ENCODE peak calls at places on chromosomes 16 and 17, in four cellular contexts. V is right atrium auricular region, Y is colonic mucosa, S is Caco-2. Q is an unnamed sample.

GRCh38 chr17:35766903-35767510 is 6.3 kb downstream of the C17orf50 start:
- DNase-seq in Y (no peak), S (no peak), V (no peak), Q (no peak)

GRCh38 chr17:72850410-72850809 is 242.1 kb downstream of the SLC39A11 start:
- DNase-seq in V (no peak), S (no peak), Y (no peak), Q (no peak)

GRCh38 chr16:67111951-67112444 is 2.3 kb downstream of the PHAF1 start:
- DNase-seq in V (no peak), Y (no peak), S (no peak), Q (no peak)

GRCh38 chr16:85019659-85020245 is 7.8 kb upstream of the KIAA0513 start:
- DNase-seq in Y (peak), V (no peak), S (no peak), Q (no peak)

GRCh38 chr17:29789186-29790170 is 140.6 kb downstream of the SSH2 start:
- DNase-seq in Y (no peak), V (peak), S (no peak), Q (no peak)

GRCh38 chr17:12794919-12795517 is 5.7 kb downstream of the ARHGAP44 start:
- DNase-seq in V (no peak), Y (no peak), S (no peak), Q (no peak)

GRCh38 chr16:53207810-53208752 is 153.3 kb downstream of the CHD9 start:
- DNase-seq in S (peak), V (no peak), Y (peak), Q (peak)

GRCh38 chr17:21193031-21193430 is 20.9 kb downstream of the TMEM11 start:
- DNase-seq in Y (no peak), S (no peak), V (no peak), Q (no peak)

GRCh38 chr17:7035591-7036368 is at the start of gene SLC16A13:
- DNase-seq in Y (peak), S (peak), V (peak), Q (peak)

GRCh38 chr17:19024101-19025078 is 19.8 kb upstream of the FAM83G start:
- DNase-seq in Y (no peak), S (no peak), V (no peak), Q (no peak)

GRCh38 chr17:48351916-48352332 is 78.1 kb downstream of the SKAP1 start:
- DNase-seq in V (no peak), S (no peak), Y (no peak), Q (no peak)

GRCh38 chr16:74951676-74952075 is 33.2 kb downstream of the WDR59 start:
- DNase-seq in V (no peak), S (no peak), Y (no peak), Q (no peak)

GRCh38 chr16:14015017-14015416 is 56.1 kb upstream of the MRTFB start:
- DNase-seq in Y (no peak), V (no peak), S (no peak), Q (no peak)

GRCh38 chr16:27929818-27930217 is 133.7 kb downstream of the GSG1L start:
- DNase-seq in S (no peak), V (no peak), Y (no peak), Q (no peak)

GRCh38 chr16:70433456-70434103 is 5.3 kb downstream of the ST3GAL2 start:
- DNase-seq in Y (no peak), S (no peak), V (peak), Q (no peak)

GRCh38 chr17:15343749-15344148 is 2.4 kb upstream of the TEKT3 start:
- DNase-seq in Y (no peak), S (no peak), V (no peak), Q (no peak)

GRCh38 chr16:24539850-24540484 is 601 bp downstream of the RBBP6 start:
- DNase-seq in Y (peak), V (no peak), S (peak), Q (no peak)

GRCh38 chr17:74231846-74232713 is 18.7 kb downstream of the TTYH2 start:
- DNase-seq in S (no peak), V (no peak), Y (no peak), Q (no peak)

GRCh38 chr16:89917773-89918452 is 749 bp upstream of the MC1R start:
- DNase-seq in S (peak), Y (peak), V (peak), Q (no peak)

GRCh38 chr17:53719229-53719628 is 103.5 kb upstream of the KIF2B start:
- DNase-seq in S (no peak), V (no peak), Y (no peak), Q (no peak)

GRCh38 chr17:2064980-2065785 is 10.3 kb downstream of the HIC1 start:
- DNase-seq in V (no peak), S (no peak), Y (no peak), Q (no peak)

GRCh38 chr16:47697826-47698225 is 236.7 kb downstream of the PHKB start:
- DNase-seq in Y (no peak), S (no peak), V (no peak), Q (no peak)

GRCh38 chr17:45287526-45288264 is 25.8 kb upstream of the SPATA32 start:
- DNase-seq in S (no peak), Y (no peak), V (no peak), Q (no peak)

GRCh38 chr16:89374393-89374948 is 115.9 kb downstream of the ANKRD11 start:
- DNase-seq in Y (no peak), S (no peak), V (no peak), Q (peak)

GRCh38 chr16:2473999-2474876 is 689 bp upstream of the TBC1D24 start:
- DNase-seq in S (no peak), V (no peak), Y (peak), Q (no peak)

GRCh38 chr17:50800196-50800700 is 32.9 kb upstream of the ANKRD40CL start:
- DNase-seq in S (no peak), Y (no peak), V (no peak), Q (no peak)

GRCh38 chr17:1605681-1606351 is 22.8 kb downstream of the SLC43A2 start:
- DNase-seq in V (no peak), S (no peak), Y (no peak), Q (no peak)

GRCh38 chr16:89538286-89538685 is 22.2 kb upstream of the RPL13 start:
- DNase-seq in Y (no peak), V (no peak), S (no peak), Q (no peak)

GRCh38 chr17:60720763-60721531 is 43.3 kb downstream of the BCAS3 start:
- DNase-seq in V (no peak), Y (peak), S (peak), Q (peak)

GRCh38 chr17:34584805-34585416 is 5.5 kb downstream of the TMEM132E start:
- DNase-seq in Y (no peak), V (no peak), S (no peak), Q (no peak)

GRCh38 chr17:51054748-51055147 is 65.9 kb downstream of the SPAG9 start:
- DNase-seq in Y (no peak), S (no peak), V (no peak), Q (no peak)

GRCh38 chr16:56075732-56076131 is 115.6 kb upstream of the GNAO1 start:
- DNase-seq in Y (no peak), S (no peak), V (no peak), Q (no peak)

GRCh38 chr17:3962217-3963069 is 1.8 kb downstream of the ATP2A3 start:
- DNase-seq in Y (no peak), V (no peak), S (no peak), Q (no peak)

DNA sequence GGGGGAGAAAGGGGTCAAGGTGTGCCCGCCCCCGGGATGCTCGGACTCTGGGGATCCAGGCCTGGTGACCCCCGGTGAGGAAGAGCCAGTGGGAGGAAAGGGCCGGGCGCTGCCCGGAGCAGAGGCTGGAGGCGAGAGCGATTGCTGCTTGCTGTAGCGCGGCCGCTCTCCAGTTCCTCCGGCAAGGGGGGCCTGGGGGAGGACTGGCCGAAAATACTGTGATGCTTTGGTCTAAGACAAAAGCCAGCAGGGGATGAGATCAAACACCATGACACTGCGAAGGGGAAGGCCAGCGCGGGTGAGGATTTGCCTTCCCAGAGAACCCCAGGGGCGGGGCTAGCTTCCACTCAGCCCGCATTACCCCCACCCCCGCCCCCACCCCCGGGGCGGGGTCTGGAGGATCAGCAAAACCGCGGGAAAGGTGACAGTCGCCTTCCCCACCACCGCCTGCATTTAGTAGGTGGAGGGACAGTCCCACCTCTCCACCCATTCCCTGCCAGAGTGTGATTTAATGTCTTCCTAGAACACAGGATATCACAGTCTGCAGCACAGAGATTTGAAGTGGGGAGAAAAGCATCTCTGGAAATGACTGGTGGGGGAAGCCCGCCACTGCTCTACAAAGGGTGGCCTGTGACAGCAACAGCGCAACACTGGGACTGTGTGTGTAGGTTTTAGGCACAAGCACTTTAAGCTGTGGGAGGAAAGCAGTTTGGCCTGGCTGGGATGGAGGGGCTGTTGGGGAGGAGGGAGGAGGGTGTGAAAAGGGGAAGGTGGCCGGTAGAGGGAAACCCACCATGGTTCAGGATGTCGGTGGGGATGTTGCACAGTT is 25.7 kb downstream of the MRC2 start:
- DNase-seq in S (peak), V (peak), Y (peak), Q (no peak)
- H3K4me3 ChIP-seq in S (peak), V (peak), Y (peak), Q (peak)

DNA sequence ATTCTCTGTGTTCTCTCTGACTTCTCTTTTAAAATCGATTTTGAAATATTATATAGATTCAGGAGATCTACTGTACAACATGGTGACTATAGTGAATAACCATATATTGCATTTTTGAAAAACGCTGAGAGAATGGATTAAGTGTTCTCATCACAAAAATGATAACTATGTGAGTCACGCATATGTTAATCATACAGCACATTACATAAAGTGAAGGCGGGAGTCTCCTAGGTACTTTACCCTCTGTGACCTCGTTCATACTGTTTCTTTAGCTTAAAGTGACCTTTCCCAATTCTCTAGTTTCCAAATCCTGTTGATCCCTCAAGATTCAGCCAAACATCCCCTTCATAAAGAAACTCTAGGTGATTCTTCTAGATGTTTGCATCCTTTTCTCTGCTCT is 3.1 kb upstream of the KRTAP3-2 start:
- DNase-seq in Y (no peak), V (no peak), S (no peak), Q (no peak)
- TF ChIP-seq CTCF in Y (no peak), V (no peak), S (no peak), Q (no peak)

GRCh38 chr16:17031484-17032268 is 439.1 kb downstream of the XYLT1 start:
- DNase-seq in V (no peak), Y (no peak), S (no peak), Q (no peak)

GRCh38 chr16:17032332-17032731 is 438.4 kb downstream of the XYLT1 start:
- DNase-seq in V (no peak), Y (no peak), S (no peak), Q (no peak)

GRCh38 chr16:17026600-17027242 is 444.0 kb downstream of the XYLT1 start:
- DNase-seq in Y (no peak), V (no peak), S (no peak), Q (no peak)

GRCh38 chr16:17027488-17028129 is 443.2 kb downstream of the XYLT1 start:
- DNase-seq in Y (no peak), S (no peak), V (no peak), Q (no peak)

GRCh38 chr16:17029602-17030350 is 441.0 kb downstream of the XYLT1 start:
- DNase-seq in S (no peak), Y (no peak), V (no peak), Q (no peak)
- H3K4me3 ChIP-seq in S (no peak), Y (no peak), V (no peak), Q (no peak)

GRCh38 chr17:64641499-64641898 is 20.6 kb downstream of the SMURF2 start:
- DNase-seq in V (no peak), Y (no peak), S (peak), Q (no peak)
- TF ChIP-seq CTCF in V (no peak), Y (no peak), S (no peak), Q (no peak)

DNA sequence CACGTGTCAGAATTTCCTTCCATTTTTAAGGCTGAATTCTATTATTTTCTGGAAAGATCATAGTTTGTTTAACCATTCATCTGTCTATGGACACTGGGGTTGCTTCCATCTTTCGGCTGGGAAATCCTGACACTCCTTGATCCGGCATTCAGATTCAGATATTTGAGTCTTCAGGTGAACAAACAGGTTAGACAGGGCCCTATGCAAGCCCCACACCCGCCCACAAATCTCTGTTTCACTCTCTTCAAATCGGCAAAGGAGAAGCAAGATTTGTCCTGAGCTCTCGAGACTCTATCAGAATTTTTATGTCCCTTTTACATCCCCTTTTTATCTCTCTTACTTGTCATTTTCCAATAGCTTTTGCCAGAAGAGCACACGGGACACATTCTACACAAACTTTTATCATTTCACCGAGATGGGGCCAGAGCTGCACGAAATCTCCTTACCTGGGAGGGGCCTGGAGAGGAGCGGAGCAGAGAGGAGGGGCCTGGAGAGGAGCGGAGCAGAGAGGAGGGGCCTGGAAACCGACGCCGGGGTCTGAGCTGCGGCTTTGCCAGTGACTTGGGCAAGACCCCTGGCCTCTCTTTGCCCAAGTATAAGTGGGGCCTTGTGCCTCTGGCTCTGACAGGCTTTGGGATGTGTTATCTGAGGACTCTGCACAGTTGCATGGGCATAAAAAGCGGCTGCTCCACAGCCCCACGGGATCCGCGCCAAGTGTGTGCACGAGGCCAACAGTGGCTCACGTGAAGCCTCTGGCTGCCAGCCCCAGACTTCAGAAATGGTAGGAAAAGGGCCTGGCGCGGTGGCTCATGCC is 54.3 kb upstream of the RBFOX3 start:
- DNase-seq in S (peak), V (peak), Y (peak), Q (peak)
- H3K4me3 ChIP-seq in S (peak), V (no peak), Y (no peak), Q (no peak)

GRCh38 chr17:43874293-43874692 is 27.3 kb downstream of the CD300LG start:
- DNase-seq in V (peak), Y (peak), S (no peak), Q (peak)

GRCh38 chr17:43873815-43874214 is 26.8 kb downstream of the CD300LG start:
- DNase-seq in Y (no peak), S (no peak), V (no peak), Q (no peak)

GRCh38 chr17:43871947-43872690 is 25.1 kb downstream of the CD300LG start:
- DNase-seq in Y (peak), S (no peak), V (no peak), Q (no peak)

GRCh38 chr17:43875476-43876147 is 28.6 kb downstream of the CD300LG start:
- DNase-seq in S (no peak), Y (no peak), V (no peak), Q (no peak)

DNA sequence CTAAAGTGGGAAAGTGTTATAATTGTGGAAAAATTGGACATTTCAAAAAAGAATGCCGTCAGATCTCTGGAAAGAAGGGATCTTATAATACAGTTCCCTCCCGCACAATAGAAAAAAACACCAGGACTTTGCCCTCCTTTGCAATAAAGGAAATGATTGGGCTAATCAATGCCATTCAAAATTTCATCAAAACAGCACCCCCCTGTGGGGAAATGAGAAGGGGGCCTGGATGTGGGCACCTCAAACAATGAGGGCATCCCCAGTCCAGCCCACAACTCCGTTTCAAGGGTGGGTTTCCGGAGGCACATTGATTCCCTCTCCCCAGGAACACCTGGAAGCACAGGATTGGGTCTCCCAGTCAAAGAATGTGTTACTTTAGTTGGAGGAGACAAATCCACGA is 26.1 kb downstream of the CD300LG start:
- DNase-seq in V (no peak), Y (peak), S (no peak), Q (no peak)
- TF ChIP-seq CTCF in V (no peak), Y (no peak), S (no peak), Q (peak)

DNA sequence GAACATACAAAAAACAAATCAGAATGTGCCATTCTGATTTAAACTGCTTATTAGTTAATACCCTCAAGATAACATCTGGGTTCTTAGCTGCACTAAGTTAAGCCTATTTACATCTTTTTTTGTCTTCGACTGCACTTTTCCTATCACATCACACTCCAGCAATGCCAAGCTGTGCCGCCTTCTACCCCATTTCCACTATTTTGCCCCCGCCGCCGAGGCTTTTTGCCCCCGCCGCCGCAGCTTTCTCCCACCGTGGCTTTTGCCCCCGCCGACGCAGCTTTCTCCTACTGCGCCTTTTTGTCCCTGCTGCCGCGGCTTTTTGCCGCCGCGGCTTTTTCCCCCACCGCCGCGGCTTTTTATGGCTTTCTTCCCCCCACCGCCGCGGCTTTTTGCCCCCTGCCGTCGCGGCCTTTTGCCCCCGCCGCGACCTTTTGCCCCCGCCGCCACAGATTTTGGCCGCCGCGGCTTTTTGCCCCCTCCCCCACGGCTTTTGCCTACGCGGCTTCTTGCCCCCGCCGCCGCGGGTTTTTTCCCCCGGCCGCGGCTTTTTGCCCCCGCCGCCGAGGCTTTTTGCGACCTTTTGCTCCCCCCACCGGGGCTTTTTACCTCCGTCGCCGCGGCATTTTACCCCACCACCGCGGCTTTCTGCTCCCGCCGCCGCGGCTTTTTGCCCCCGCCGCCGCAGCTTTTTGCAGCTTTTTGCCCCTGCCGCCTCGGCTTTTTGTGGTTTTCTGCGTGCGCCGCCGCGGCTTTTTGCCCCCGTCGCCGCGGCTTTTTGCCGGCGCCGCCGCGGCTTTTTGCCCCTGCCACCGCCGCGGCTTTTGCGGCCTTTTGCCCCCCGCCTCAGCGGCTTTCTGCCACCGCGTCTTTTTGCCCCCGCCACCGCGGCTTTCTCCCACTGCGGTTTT is 331.4 kb upstream of the WSB1 start:
- DNase-seq in S (no peak), Y (no peak), V (no peak), Q (no peak)
- H3K4me3 ChIP-seq in S (no peak), Y (no peak), V (no peak), Q (no peak)

DNA sequence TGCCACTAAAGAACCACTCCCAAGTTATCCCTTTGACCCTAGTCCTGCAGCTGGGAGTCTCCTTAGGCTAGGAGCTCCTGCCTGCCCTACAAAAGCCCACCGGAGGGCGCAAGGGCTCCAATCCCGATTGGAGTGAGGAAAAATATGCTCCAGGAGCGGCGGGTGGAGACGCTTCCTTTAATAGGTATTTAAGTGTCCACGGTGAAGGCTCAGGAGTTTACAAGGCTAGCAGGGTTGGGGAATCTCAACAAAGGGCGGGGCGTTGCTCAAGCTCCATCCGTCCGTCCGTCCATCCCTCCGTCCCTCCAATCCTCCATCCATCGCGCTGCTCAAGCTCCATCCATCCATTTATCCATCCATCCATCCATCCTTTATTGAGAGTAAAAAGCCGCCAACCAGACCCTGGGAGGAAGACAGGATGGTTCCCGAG is 556 bp upstream of the SPNS1 start:
- DNase-seq in Y (peak), S (peak), V (peak), Q (peak)
- TF ChIP-seq CTCF in Y (no peak), S (peak), V (peak), Q (peak)

Q was measured in retinal pigment epithelial cell.